ENCODE peak calls at places on chromosomes 2 and 18, in five cellular contexts. M is GM23338, P is neural progenitor cell, J is astrocyte, L is PC-9. E is an unnamed sample.

GRCh38 chr2:159807183-159808037 is 9.4 kb upstream of the CD302 start:
- DNase-seq in J (peak), P (peak), M (peak), L (no peak), E (peak)

GRCh38 chr2:236768393-236769140 is 198.9 kb downstream of the ACKR3 start:
- DNase-seq in M (no peak), L (no peak), J (peak), P (no peak), E (no peak)

GRCh38 chr2:55439101-55439397 is 19.4 kb upstream of the CCDC88A start:
- DNase-seq in M (no peak), J (no peak), P (no peak), L (no peak), E (no peak)

GRCh38 chr2:118856330-118856977 is 9.0 kb upstream of the EN1 start:
- DNase-seq in J (no peak), P (no peak), L (no peak), M (no peak), E (no peak)

GRCh38 chr2:122000556-122001340 is 245.3 kb downstream of the TSN start:
- DNase-seq in P (no peak), M (no peak), L (no peak), J (no peak), E (no peak)

GRCh38 chr2:1493361-1494126 is 80.3 kb downstream of the TPO start:
- DNase-seq in L (no peak), M (no peak), P (no peak), J (no peak), E (no peak)

GRCh38 chr2:70984576-70985282 is 6.3 kb downstream of the ANKRD53 start:
- DNase-seq in P (peak), L (no peak), M (peak), J (no peak), E (peak)

GRCh38 chr2:6855860-6856547 is 9.7 kb downstream of the CMPK2 start:
- DNase-seq in L (no peak), M (no peak), P (no peak), J (no peak), E (no peak)

GRCh38 chr18:76713432-76713831 is 108.9 kb upstream of the ZNF236 start:
- DNase-seq in L (no peak), P (no peak), M (no peak), J (no peak), E (no peak)

GRCh38 chr2:160028431-160029269 is 33.8 kb downstream of the PLA2R1 start:
- DNase-seq in M (no peak), J (peak), L (no peak), P (no peak), E (no peak)

GRCh38 chr2:64493788-64494187 is 30.3 kb upstream of the AFTPH start:
- DNase-seq in M (no peak), P (no peak), J (no peak), L (no peak), E (no peak)

GRCh38 chr2:158997037-158997785 is 28.8 kb downstream of the TANC1 start:
- DNase-seq in P (no peak), J (no peak), L (no peak), M (no peak), E (no peak)

GRCh38 chr18:63511285-63511684 is 30.9 kb upstream of the SERPINB12 start:
- DNase-seq in P (peak), J (peak), L (peak), M (peak), E (no peak)

GRCh38 chr2:138105358-138105757 is 141.1 kb downstream of the HNMT start:
- DNase-seq in P (no peak), L (peak), J (peak), M (no peak), E (no peak)

GRCh38 chr2:233059797-233060499 is at the start of gene INPP5D:
- DNase-seq in M (no peak), L (no peak), P (no peak), J (no peak), E (no peak)

GRCh38 chr2:71071681-71072398 is 3.4 kb downstream of the NAGK start:
- DNase-seq in J (no peak), L (peak), M (peak), P (no peak), E (peak)

GRCh38 chr2:134657650-134658250 is 61.0 kb downstream of the TMEM163 start:
- DNase-seq in M (peak), L (no peak), J (no peak), P (peak), E (no peak)

GRCh38 chr2:73886357-73886756 is 6.5 kb upstream of the ACTG2 start:
- DNase-seq in J (no peak), P (no peak), M (no peak), L (no peak), E (no peak)

GRCh38 chr2:46852124-46852523 is 63.5 kb downstream of the MCFD2 start:
- DNase-seq in P (no peak), L (no peak), J (no peak), M (no peak), E (no peak)

GRCh38 chr2:235746257-235746934 is 252.6 kb downstream of the AGAP1 start:
- DNase-seq in P (peak), M (peak), J (peak), L (peak), E (peak)

GRCh38 chr2:168698959-168699358 is 103.5 kb upstream of the NOSTRIN start:
- DNase-seq in L (no peak), J (no peak), P (no peak), M (no peak), E (no peak)

GRCh38 chr18:50879302-50880107 is 587 bp downstream of the ME2 start:
- DNase-seq in J (peak), P (no peak), L (peak), M (no peak), E (peak)

GRCh38 chr2:226892729-226893128 is 56.9 kb downstream of the RHBDD1 start:
- DNase-seq in L (no peak), J (no peak), M (no peak), P (no peak), E (no peak)

GRCh38 chr2:155994315-155994714 is 338.2 kb downstream of the NR4A2 start:
- DNase-seq in J (no peak), P (no peak), L (no peak), M (no peak), E (no peak)

GRCh38 chr2:41972179-41972578 is 75.6 kb upstream of the PKDCC start:
- DNase-seq in M (no peak), L (no peak), J (peak), P (no peak), E (no peak)

GRCh38 chr2:179569834-179570233 is 291.6 kb downstream of the ZNF385B start:
- DNase-seq in J (peak), M (no peak), P (no peak), L (peak), E (peak)

GRCh38 chr2:129092871-129093385 is 774.3 kb upstream of the HS6ST1 start:
- DNase-seq in M (no peak), L (no peak), P (no peak), J (no peak), E (no peak)

GRCh38 chr2:132588576-132588975 is 81.4 kb downstream of the LYPD1 start:
- DNase-seq in L (no peak), M (no peak), P (no peak), J (no peak), E (no peak)

GRCh38 chr2:34316788-34317187 is 717.7 kb upstream of the FAM98A start:
- DNase-seq in J (no peak), M (no peak), P (no peak), L (no peak), E (no peak)

GRCh38 chr2:34320056-34320455 is 721.0 kb upstream of the FAM98A start:
- DNase-seq in P (no peak), J (no peak), L (no peak), M (no peak), E (no peak)

GRCh38 chr2:34317797-34318196 is 718.7 kb upstream of the FAM98A start:
- DNase-seq in M (no peak), P (no peak), J (no peak), L (no peak), E (no peak)
- H3K27ac ChIP-seq in M (no peak), P (no peak), J (no peak), L (no peak), E (no peak)

GRCh38 chr2:39779926-39780325 is 868 bp upstream of the THUMPD2 start:
- DNase-seq in J (no peak), M (no peak), L (no peak), P (no peak), E (no peak)
- H3K4me3 ChIP-seq in J (no peak), M (peak), L (no peak), P (no peak), E (no peak)

GRCh38 chr2:72149556-72150156 is 2.0 kb upstream of the CYP26B1 start:
- DNase-seq in M (peak), L (no peak), P (no peak), J (no peak), E (no peak)
- TF ChIP-seq EZH2 in M (peak), L (no peak), P (peak), J (peak), E (no peak)

GRCh38 chr2:12047761-12048160 is 301.3 kb downstream of the LPIN1 start:
- DNase-seq in P (no peak), J (no peak), M (no peak), L (no peak), E (no peak)
- H3K27ac ChIP-seq in P (no peak), J (no peak), M (no peak), L (no peak), E (no peak)

GRCh38 chr2:3637311-3637675 is 20.7 kb upstream of the ALLC start:
- DNase-seq in L (no peak), P (no peak), J (no peak), M (no peak), E (no peak)
- H3K4me3 ChIP-seq in L (no peak), P (no peak), J (no peak), M (no peak), E (no peak)

DNA sequence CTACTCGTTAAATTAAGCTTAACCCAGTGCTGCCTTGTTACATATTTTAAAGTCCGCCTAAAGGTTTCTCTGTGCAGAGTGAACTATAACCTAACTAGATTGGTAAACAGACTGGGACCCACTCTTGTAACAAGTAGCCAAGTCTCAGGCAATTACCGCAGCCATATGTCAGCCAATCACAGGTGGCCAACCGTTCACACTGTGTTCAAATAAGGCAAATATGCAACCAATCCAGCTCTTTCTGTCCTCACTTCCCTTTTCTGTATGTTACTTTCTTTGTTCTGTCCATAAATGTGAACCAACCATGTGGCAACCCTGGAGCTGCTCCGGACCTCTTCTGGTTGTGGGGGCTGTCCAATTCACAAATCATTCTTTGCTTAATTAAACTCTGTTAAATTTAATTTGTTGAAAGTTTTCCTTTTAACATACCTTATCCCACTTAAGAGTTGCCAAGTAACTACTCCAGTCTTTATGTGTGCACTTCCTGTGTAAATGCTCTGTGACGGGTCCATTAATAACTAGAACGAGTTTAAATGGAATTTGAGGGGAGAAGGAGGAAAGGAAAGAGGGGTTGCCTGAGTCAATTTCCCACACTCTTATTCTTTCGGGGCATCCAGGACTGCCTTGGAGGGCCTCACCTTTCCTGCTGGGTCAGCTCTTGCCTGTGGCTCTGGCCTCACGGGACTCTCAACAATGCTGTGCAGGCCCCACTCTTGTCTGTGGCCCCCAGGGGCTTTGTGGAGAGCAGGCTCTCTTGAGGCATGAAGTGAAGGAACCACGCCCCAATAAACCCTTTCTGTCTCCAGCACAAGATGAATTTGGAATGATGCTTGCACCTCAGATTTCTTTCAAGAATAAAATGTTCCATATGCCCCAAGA is 6.6 kb upstream of the RPL37A start:
- DNase-seq in P (no peak), M (no peak), J (peak), L (no peak), E (no peak)
- TF ChIP-seq EZH2 in P (no peak), M (no peak), J (no peak), L (no peak), E (no peak)